ENCODE peak calls at places on chromosomes 5 and 9, in four cellular contexts. One of them, this sample, is unnamed.

GRCh38 chr9:6984941-6985578 is 227.3 kb downstream of the KDM4C start:
- DNase-seq in SK-N-SH: no peak
- DNase-seq in K562: no peak
- DNase-seq in GM23338: peak; percentile 84
- DNase-seq in this sample: no peak

GRCh38 chr9:92245005-92245797 is 48.3 kb downstream of the IARS1 start:
- DNase-seq in SK-N-SH: no peak
- DNase-seq in K562: no peak
- DNase-seq in GM23338: no peak
- DNase-seq in this sample: no peak

GRCh38 chr9:16138961-16139441 is 586.2 kb downstream of the CCDC171 start:
- DNase-seq in SK-N-SH: no peak
- DNase-seq in K562: no peak
- DNase-seq in GM23338: no peak
- DNase-seq in this sample: no peak

GRCh38 chr9:21994996-21995651 is 533 bp downstream of the CDKN2B-AS1 start:
- DNase-seq in SK-N-SH: peak; percentile 79
- DNase-seq in K562: no peak
- DNase-seq in GM23338: peak; percentile 91
- DNase-seq in this sample: peak; percentile 56

GRCh38 chr5:107431998-107432397 is 238.7 kb downstream of the EFNA5 start:
- DNase-seq in SK-N-SH: no peak
- DNase-seq in K562: no peak
- DNase-seq in GM23338: no peak
- DNase-seq in this sample: no peak

GRCh38 chr9:84404095-84404686 is 63.6 kb upstream of the SLC28A3 start:
- DNase-seq in SK-N-SH: peak; percentile 58
- DNase-seq in K562: peak; percentile 41
- DNase-seq in GM23338: peak; percentile 62
- DNase-seq in this sample: peak; percentile 8

GRCh38 chr5:448061-448765 is 5.2 kb downstream of the EXOC3 start:
- DNase-seq in SK-N-SH: no peak
- DNase-seq in K562: no peak
- DNase-seq in GM23338: no peak
- DNase-seq in this sample: no peak

GRCh38 chr5:35404701-35405100 is 174.4 kb upstream of the PRLR start:
- DNase-seq in SK-N-SH: no peak
- DNase-seq in K562: no peak
- DNase-seq in GM23338: no peak
- DNase-seq in this sample: no peak

GRCh38 chr5:17882760-17883488 is 248.7 kb downstream of the TAF11L14 start:
- DNase-seq in SK-N-SH: no peak
- DNase-seq in K562: no peak
- DNase-seq in GM23338: peak; percentile 70
- DNase-seq in this sample: no peak

GRCh38 chr5:145797336-145797735 is 37.8 kb downstream of the PRELID2 start:
- DNase-seq in SK-N-SH: no peak
- DNase-seq in K562: no peak
- DNase-seq in GM23338: peak; percentile 30
- DNase-seq in this sample: no peak

GRCh38 chr5:16431482-16431881 is 34.1 kb downstream of the ZNF622 start:
- DNase-seq in SK-N-SH: no peak
- DNase-seq in K562: no peak
- DNase-seq in GM23338: peak; percentile 17
- DNase-seq in this sample: no peak

GRCh38 chr5:67003906-67004729 is 192.5 kb downstream of the CD180 start:
- DNase-seq in SK-N-SH: peak; percentile 90
- DNase-seq in K562: peak; percentile 78
- DNase-seq in GM23338: peak; percentile 90
- DNase-seq in this sample: peak; percentile 53

GRCh38 chr5:55338810-55339243 is 31.0 kb downstream of the MTREX start:
- DNase-seq in SK-N-SH: no peak
- DNase-seq in K562: no peak
- DNase-seq in GM23338: no peak
- DNase-seq in this sample: no peak

GRCh38 chr9:130518943-130519772 is 60.2 kb upstream of the FUBP3 start:
- DNase-seq in SK-N-SH: peak; percentile 26
- DNase-seq in K562: no peak
- DNase-seq in GM23338: peak; percentile 32
- DNase-seq in this sample: no peak

GRCh38 chr9:36592801-36593583 is 20.3 kb downstream of the MELK start:
- DNase-seq in SK-N-SH: no peak
- DNase-seq in K562: no peak
- DNase-seq in GM23338: no peak
- DNase-seq in this sample: no peak

GRCh38 chr5:135602882-135603721 is 24.3 kb upstream of the CXCL14 start:
- DNase-seq in SK-N-SH: no peak
- DNase-seq in K562: no peak
- DNase-seq in GM23338: no peak
- DNase-seq in this sample: no peak

GRCh38 chr5:114524221-114524620 is 162.4 kb downstream of the KCNN2 start:
- DNase-seq in SK-N-SH: no peak
- DNase-seq in K562: no peak
- DNase-seq in GM23338: no peak
- DNase-seq in this sample: no peak

GRCh38 chr5:116650544-116650943 is 75.9 kb upstream of the SEMA6A start:
- DNase-seq in SK-N-SH: no peak
- DNase-seq in K562: no peak
- DNase-seq in GM23338: no peak
- DNase-seq in this sample: no peak

GRCh38 chr5:172502969-172503368 is 48.6 kb upstream of the SH3PXD2B start:
- DNase-seq in SK-N-SH: peak; percentile 41
- DNase-seq in K562: no peak
- DNase-seq in GM23338: peak; percentile 71
- DNase-seq in this sample: no peak

GRCh38 chr9:91258448-91258847 is 103.3 kb downstream of the AUH start:
- DNase-seq in SK-N-SH: no peak
- DNase-seq in K562: no peak
- DNase-seq in GM23338: no peak
- DNase-seq in this sample: no peak

GRCh38 chr5:116375926-116376325 is 198.7 kb downstream of the SEMA6A start:
- DNase-seq in SK-N-SH: no peak
- DNase-seq in K562: no peak
- DNase-seq in GM23338: no peak
- DNase-seq in this sample: no peak

GRCh38 chr5:110104728-110105127 is 415.0 kb downstream of the MAN2A1 start:
- DNase-seq in SK-N-SH: no peak
- DNase-seq in K562: no peak
- DNase-seq in GM23338: no peak
- DNase-seq in this sample: no peak

GRCh38 chr5:178535299-178536175 is 54.7 kb downstream of the COL23A1 start:
- DNase-seq in SK-N-SH: no peak
- DNase-seq in K562: peak; percentile 15
- DNase-seq in GM23338: no peak
- DNase-seq in this sample: no peak

GRCh38 chr9:134204991-134205578 is 40.7 kb upstream of the RNU6ATAC start:
- DNase-seq in SK-N-SH: no peak
- DNase-seq in K562: no peak
- DNase-seq in GM23338: no peak
- DNase-seq in this sample: no peak

GRCh38 chr5:141618030-141618803 is 583 bp downstream of the DIAPH1 start:
- DNase-seq in SK-N-SH: peak; percentile 50
- DNase-seq in K562: no peak
- DNase-seq in GM23338: peak; percentile 85
- DNase-seq in this sample: peak; percentile 70

GRCh38 chr9:115913666-115914065 is 239.9 kb upstream of the PAPPA start:
- DNase-seq in SK-N-SH: no peak
- DNase-seq in K562: no peak
- DNase-seq in GM23338: no peak
- DNase-seq in this sample: no peak

GRCh38 chr5:112016980-112017379 is 260.0 kb upstream of the NREP start:
- DNase-seq in SK-N-SH: no peak
- DNase-seq in K562: no peak
- DNase-seq in GM23338: no peak
- DNase-seq in this sample: no peak

GRCh38 chr5:151082976-151083651 is 2.3 kb upstream of the TNIP1 start:
- DNase-seq in SK-N-SH: no peak
- DNase-seq in K562: no peak
- DNase-seq in GM23338: no peak
- DNase-seq in this sample: no peak

GRCh38 chr9:120413121-120414048 is 166.6 kb downstream of the CDK5RAP2 start:
- DNase-seq in SK-N-SH: peak; percentile 46
- DNase-seq in K562: no peak
- DNase-seq in GM23338: peak; percentile 75
- DNase-seq in this sample: no peak

GRCh38 chr5:116442095-116442534 is 132.5 kb downstream of the SEMA6A start:
- DNase-seq in SK-N-SH: peak; percentile 49
- DNase-seq in K562: no peak
- DNase-seq in GM23338: peak; percentile 48
- DNase-seq in this sample: no peak

GRCh38 chr9:36056896-36057295 is 20.2 kb downstream of the RECK start:
- DNase-seq in SK-N-SH: no peak
- DNase-seq in K562: no peak
- DNase-seq in GM23338: no peak
- DNase-seq in this sample: no peak

GRCh38 chr9:133682961-133683493 is 46.9 kb downstream of the DBH start:
- DNase-seq in SK-N-SH: no peak
- DNase-seq in K562: no peak
- DNase-seq in GM23338: no peak
- DNase-seq in this sample: no peak

GRCh38 chr5:177134653-177135225 is 1.2 kb downstream of the NSD1 start:
- DNase-seq in SK-N-SH: no peak
- DNase-seq in K562: no peak
- DNase-seq in GM23338: peak; percentile 46
- DNase-seq in this sample: no peak

GRCh38 chr5:76942581-76942980 is 10.3 kb upstream of the CRHBP start:
- DNase-seq in SK-N-SH: no peak
- DNase-seq in K562: no peak
- DNase-seq in GM23338: no peak
- DNase-seq in this sample: no peak

GRCh38 chr9:4334439-4334838 is 34.6 kb upstream of the GLIS3 start:
- DNase-seq in SK-N-SH: no peak
- DNase-seq in K562: no peak
- DNase-seq in GM23338: peak; percentile 71
- DNase-seq in this sample: peak; percentile 35
- TF ChIP-seq REST in SK-N-SH: no peak
- TF ChIP-seq REST in K562: no peak
- TF ChIP-seq REST in GM23338: no peak
- TF ChIP-seq REST in this sample: no peak

DNA sequence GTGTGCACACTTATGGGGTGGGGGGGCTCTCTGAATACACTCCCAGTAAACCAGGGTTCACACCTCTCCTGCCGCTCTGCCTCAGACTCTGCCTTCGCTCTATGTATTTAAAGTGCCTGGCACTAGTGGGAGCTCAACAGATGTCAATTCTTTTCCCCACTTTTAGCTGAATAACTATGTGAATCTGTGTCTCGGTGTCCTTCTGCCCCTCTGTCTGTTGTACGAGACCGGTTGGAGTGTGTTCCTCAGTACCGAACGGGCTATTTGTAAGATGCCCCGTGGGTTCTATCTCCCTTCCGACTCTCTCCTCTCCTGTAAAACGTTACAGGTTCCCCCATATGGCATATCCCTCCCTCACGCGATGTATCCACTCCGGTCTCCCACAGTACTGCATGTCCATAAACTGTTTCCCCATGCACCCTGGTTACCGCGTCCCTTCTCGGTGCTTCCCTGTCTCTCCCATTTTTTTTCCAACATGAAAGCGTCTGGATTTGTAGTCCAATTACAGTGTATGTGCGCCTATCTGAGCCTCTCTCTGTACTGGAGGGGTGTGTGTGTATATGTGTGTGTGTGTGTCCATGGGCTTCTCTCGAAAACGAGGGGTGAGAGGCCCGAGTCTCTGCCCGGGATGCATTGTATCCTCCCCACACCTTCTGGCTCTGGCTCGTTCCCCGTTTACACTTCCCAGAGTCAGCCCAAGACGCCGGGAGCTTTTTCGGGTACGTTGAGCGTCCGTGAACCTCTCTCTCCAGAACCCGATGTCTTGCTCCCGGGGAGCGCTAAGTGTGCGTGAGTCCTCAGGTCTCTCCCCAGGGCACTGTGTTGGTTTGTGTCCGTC is 1.5 kb downstream of the ELL2 start:
- DNase-seq in SK-N-SH: peak; percentile 45
- DNase-seq in K562: no peak
- DNase-seq in GM23338: no peak
- DNase-seq in this sample: no peak
- H3K4me3 ChIP-seq in SK-N-SH: peak overlapping the region; percentile 85
- H3K4me3 ChIP-seq in K562: peak overlapping the region; percentile 81
- H3K4me3 ChIP-seq in GM23338: peak overlapping the region; percentile 77
- H3K4me3 ChIP-seq in this sample: peak overlapping the region; percentile 83

GRCh38 chr5:143248391-143248790 is 155.1 kb downstream of the NR3C1 start:
- DNase-seq in SK-N-SH: no peak
- DNase-seq in K562: no peak
- DNase-seq in GM23338: no peak
- DNase-seq in this sample: no peak

GRCh38 chr5:143244000-143244736 is 159.3 kb downstream of the NR3C1 start:
- DNase-seq in SK-N-SH: no peak
- DNase-seq in K562: no peak
- DNase-seq in GM23338: no peak
- DNase-seq in this sample: peak; percentile 82

GRCh38 chr5:143244990-143245389 is 158.5 kb downstream of the NR3C1 start:
- DNase-seq in SK-N-SH: no peak
- DNase-seq in K562: no peak
- DNase-seq in GM23338: no peak
- DNase-seq in this sample: no peak

GRCh38 chr5:143247134-143247815 is 156.2 kb downstream of the NR3C1 start:
- DNase-seq in SK-N-SH: no peak
- DNase-seq in K562: no peak
- DNase-seq in GM23338: no peak
- DNase-seq in this sample: no peak

GRCh38 chr5:143245929-143246561 is 157.4 kb downstream of the NR3C1 start:
- DNase-seq in SK-N-SH: no peak
- DNase-seq in K562: peak; percentile 88
- DNase-seq in GM23338: no peak
- DNase-seq in this sample: peak; percentile 92
- TF ChIP-seq REST in SK-N-SH: peak; percentile 52
- TF ChIP-seq REST in K562: no peak
- TF ChIP-seq REST in GM23338: no peak
- TF ChIP-seq REST in this sample: no peak

DNA sequence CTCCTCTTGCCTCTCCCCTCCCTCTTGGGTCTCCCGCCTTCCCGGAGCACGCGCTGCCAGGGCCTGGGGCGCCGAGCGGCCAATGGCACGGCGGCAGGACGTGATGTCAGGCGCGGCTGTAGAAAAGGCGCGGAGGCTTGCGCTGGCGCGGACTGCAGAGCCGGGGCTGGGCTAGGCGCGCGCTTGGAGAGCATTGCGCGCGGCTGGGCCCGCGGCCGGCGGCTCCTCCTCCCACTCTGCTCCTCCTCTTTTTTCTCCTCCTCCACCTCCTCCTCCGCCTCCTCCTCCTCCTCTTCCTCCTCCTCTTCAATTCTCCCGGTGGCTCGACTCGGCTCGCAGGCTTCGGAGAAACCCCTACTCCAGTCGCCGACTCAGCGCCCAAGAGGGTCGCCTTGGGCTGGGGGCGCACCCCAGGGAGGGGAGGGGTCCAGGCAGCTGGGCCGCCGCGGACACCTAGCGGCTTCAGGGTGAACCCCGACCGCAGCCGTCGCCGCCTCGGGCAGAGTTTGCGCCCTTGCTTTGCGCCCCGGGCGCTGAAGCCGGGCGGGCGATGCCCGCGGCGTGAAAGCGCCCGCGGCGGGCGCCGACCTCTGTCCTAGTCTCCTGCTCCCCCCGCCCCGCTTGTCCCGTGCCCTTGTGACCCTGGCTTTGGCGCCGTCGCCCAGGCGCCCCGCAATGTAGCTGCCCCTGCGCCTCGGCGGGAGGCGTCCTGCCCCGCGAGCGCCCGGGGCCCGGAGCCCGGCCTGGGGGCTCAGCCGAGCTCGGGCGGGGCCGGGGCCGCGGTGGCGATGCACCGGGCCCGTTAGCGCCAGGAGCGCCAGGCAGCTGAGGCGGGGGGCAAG is at the start of gene LHX2:
- DNase-seq in SK-N-SH: peak; percentile 90
- DNase-seq in K562: peak; percentile 56
- DNase-seq in GM23338: peak; percentile 98
- DNase-seq in this sample: peak; percentile 75
- H3K4me3 ChIP-seq in SK-N-SH: peak within 1 kb of the TSS; percentile 17
- H3K4me3 ChIP-seq in K562: no peak within 1 kb of the TSS
- H3K4me3 ChIP-seq in GM23338: peak within 1 kb of the TSS; percentile 58
- H3K4me3 ChIP-seq in this sample: peak within 1 kb of the TSS; percentile 57